ENCODE peak calls at places on chromosomes 6 and 20, in ten cellular contexts. U, Q, F, N, L, C, I, D, K and V are unnamed samples.

GRCh38 chr20:2838170-2838797 is 2.2 kb downstream of the PCED1A start:
- DNase-seq in I (no peak), N (no peak), L (no peak), Q (no peak), F (no peak), U (peak), D (no peak), K (no peak), C (no peak), V (no peak)

GRCh38 chr6:83615025-83615999 is 93.6 kb downstream of the SNAP91 start:
- DNase-seq in I (peak), D (no peak), N (no peak), F (no peak), K (peak), Q (peak), C (peak), L (no peak), U (peak), V (peak)

GRCh38 chr6:70221025-70221714 is 81.7 kb downstream of the COL9A1 start:
- DNase-seq in D (no peak), N (no peak), U (peak), F (no peak), C (no peak), K (peak), I (peak), Q (peak), L (peak), V (peak)

GRCh38 chr6:87722831-87723726 is 21.0 kb upstream of the AKIRIN2 start:
- DNase-seq in D (no peak), N (peak), F (no peak), K (peak), Q (peak), U (peak), L (peak), C (peak), I (peak), V (no peak)

GRCh38 chr6:167651251-167652041 is 175.3 kb upstream of the AFDN start:
- DNase-seq in N (no peak), C (no peak), L (no peak), F (peak), D (no peak), U (no peak), Q (no peak), I (no peak), K (no peak), V (no peak)

GRCh38 chr6:27767851-27768250 is 144.3 kb downstream of the OR2B2 start:
- DNase-seq in D (no peak), F (no peak), I (peak), C (no peak), L (no peak), Q (no peak), K (no peak), U (no peak), N (no peak), V (no peak)

GRCh38 chr20:22371843-22372242 is 212.5 kb downstream of the FOXA2 start:
- DNase-seq in D (no peak), U (peak), K (no peak), Q (no peak), F (no peak), I (peak), C (no peak), N (no peak), L (no peak), V (no peak)

GRCh38 chr20:53216478-53216855 is 244.3 kb downstream of the TSHZ2 start:
- DNase-seq in D (no peak), Q (no peak), I (no peak), N (no peak), L (no peak), U (no peak), K (no peak), C (no peak), F (no peak), V (peak)

GRCh38 chr6:152723398-152723797 is 25.7 kb downstream of the MYCT1 start:
- DNase-seq in L (no peak), U (no peak), C (no peak), N (no peak), Q (no peak), I (no peak), D (no peak), F (no peak), K (no peak), V (no peak)

GRCh38 chr20:54464003-54464402 is 11.4 kb upstream of the DOK5 start:
- DNase-seq in F (no peak), U (no peak), D (no peak), K (no peak), L (no peak), C (no peak), Q (no peak), N (no peak), I (no peak), V (no peak)

DNA sequence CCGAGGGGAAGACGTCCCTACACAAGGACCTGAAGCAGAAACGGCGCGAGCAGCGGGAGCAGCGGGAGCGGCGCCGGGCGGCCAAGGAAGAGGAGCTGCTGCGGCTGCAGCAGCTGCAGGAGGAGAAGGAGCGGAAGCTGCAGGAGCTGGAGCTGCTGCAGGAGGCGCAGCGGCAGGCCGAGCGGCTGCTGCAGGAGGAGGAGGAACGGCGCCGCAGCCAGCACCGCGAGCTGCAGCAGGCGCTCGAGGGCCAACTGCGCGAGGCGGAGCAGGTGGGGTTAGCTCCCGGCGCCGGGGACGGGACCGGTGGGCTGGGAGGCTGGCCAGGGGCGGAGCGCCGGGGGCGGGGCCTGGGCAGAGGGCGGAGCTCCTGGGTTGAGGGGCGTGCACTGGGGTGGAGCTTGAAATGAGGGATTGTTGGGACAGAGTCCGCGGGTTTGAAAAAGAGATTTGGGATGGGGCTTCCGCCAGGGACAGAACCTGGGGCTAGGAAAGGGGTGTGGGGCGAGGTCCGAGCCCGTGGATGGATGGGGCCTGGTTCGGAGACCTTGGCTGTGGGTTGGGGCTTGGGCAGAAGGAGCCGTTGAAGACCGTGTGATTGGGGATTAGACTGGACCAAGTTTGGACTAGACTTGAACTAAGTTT is 20.7 kb downstream of the DEF6 start:
- DNase-seq in U (no peak), F (peak), K (peak), I (peak), C (no peak), N (peak), D (no peak), L (peak), Q (peak), V (no peak)
- H3K4me3 ChIP-seq in U (no peak), F (peak), K (peak), I (peak), C (no peak), N (peak), D (no peak), L (no peak), Q (peak), V (no peak)

DNA sequence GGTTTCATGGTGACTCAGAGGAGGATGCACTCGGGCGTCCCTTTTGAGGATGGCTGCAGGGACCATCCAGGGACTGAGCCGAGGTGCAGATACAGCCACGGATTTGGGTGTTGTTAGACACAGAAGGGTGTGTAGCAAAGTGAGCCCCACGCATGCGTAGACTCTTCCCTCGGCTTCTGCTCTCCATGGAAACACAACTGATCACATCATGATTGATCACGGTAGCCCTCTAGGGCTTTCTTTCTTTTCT is 606 bp upstream of the ULBP1 start:
- DNase-seq in N (no peak), L (no peak), K (no peak), I (peak), D (no peak), F (no peak), U (peak), Q (peak), C (peak), V (no peak)
- H3K4me3 ChIP-seq in N (peak), L (no peak), K (peak), I (peak), D (peak), F (peak), U (peak), Q (peak), C (peak), V (peak)

GRCh38 chr6:10521104-10521808 is at the start of gene GCNT2:
- DNase-seq in D (no peak), K (peak), I (peak), N (peak), C (no peak), U (peak), F (no peak), L (no peak), Q (peak), V (no peak)
- H3K4me3 ChIP-seq in D (no peak), K (peak), I (peak), N (peak), C (no peak), U (peak), F (no peak), L (no peak), Q (no peak), V (no peak)

GRCh38 chr6:26323525-26324294 is 41.3 kb upstream of the BTN3A2 start:
- DNase-seq in D (no peak), U (peak), L (no peak), C (no peak), F (no peak), I (no peak), N (no peak), Q (no peak), K (no peak), V (no peak)
- H3K4me3 ChIP-seq in D (no peak), U (no peak), L (no peak), C (no peak), F (no peak), I (no peak), N (no peak), Q (no peak), K (no peak), V (no peak)

DNA sequence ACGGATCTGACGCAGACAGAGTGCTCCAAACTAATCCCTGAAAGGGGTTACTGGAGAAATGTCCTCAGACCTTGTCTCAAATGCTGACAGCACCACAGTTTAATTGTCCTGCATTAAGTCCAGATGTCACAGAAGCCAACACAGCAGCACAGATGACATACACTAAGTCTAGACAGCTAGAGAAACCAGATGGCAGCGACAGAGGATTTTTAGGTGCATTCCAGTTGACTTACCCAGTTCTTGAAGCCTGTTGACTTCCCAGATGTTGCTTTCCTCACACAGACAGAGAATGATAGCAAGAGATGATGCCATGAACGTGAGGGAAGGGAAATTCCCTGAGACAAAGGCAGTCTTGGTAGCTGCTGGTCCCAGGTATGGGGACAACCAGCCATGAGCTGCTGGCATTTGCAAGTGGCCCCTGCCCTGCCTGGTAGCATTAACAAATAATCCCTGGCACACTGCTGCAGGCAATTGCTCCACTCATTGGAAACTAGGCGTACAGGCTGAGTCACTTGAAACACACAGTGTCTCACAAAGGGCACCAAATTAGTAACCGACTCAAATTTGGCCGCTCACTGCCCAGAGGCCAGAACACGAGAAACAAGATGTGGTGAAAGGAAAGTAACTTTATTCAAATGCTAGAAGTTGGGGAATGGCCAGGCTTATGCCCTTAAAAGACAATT is 52.2 kb downstream of the ADGB start:
- DNase-seq in D (no peak), Q (no peak), U (peak), F (no peak), N (no peak), L (no peak), I (no peak), C (no peak), K (no peak), V (no peak)
- H3K4me3 ChIP-seq in D (no peak), Q (no peak), U (no peak), F (no peak), N (no peak), L (no peak), I (no peak), C (no peak), K (no peak), V (no peak)

GRCh38 chr20:36744764-36745191 is 1.1 kb downstream of the NDRG3 start:
- DNase-seq in N (no peak), F (peak), I (peak), C (no peak), D (no peak), K (peak), U (no peak), L (peak), Q (no peak), V (no peak)
- H3K4me3 ChIP-seq in N (peak), F (peak), I (peak), C (peak), D (peak), K (no peak), U (no peak), L (no peak), Q (peak), V (peak)